ENCODE peak calls at places on chromosomes 3 and 15, in six cellular contexts. W is MCF 10A; F is lower leg skin; H is heart left ventricle; I is CD8-positive, alpha-beta T cell; A is AG04450. B is an unnamed sample.

GRCh38 chr15:40235201-40235890 is 3.5 kb upstream of the PAK6 start:
- DNase-seq in H (no peak), W (no peak), A (no peak), I (no peak), F (no peak), B (peak; percentile 30)

GRCh38 chr15:40310001-40310959 is 2.5 kb upstream of the PLCB2 start:
- DNase-seq in W (peak; percentile 55), I (peak; percentile 61), F (no peak), H (peak; percentile 86), A (no peak), B (peak; percentile 61)

GRCh38 chr15:70398694-70399093 is 301.0 kb upstream of the TLE3 start:
- DNase-seq in I (no peak), F (no peak), H (no peak), W (no peak), A (no peak), B (no peak)

GRCh38 chr15:96273317-96274086 is 57.0 kb upstream of the NR2F2 start:
- DNase-seq in A (peak; percentile 95), W (peak; percentile 91), H (no peak), I (no peak), F (no peak), B (no peak)

GRCh38 chr3:40843208-40843624 is 318.5 kb downstream of the ZNF621 start:
- DNase-seq in W (no peak), A (no peak), H (no peak), F (no peak), I (no peak), B (no peak)

GRCh38 chr15:78880242-78880533 is 7.5 kb downstream of the MORF4L1 start:
- DNase-seq in H (no peak), F (no peak), I (no peak), W (peak; percentile 45), A (no peak), B (no peak)

GRCh38 chr3:122767690-122768372 is 25.8 kb downstream of the HSPBAP1 start:
- DNase-seq in A (no peak), I (no peak), F (no peak), W (no peak), H (no peak), B (no peak)

GRCh38 chr3:152071924-152072323 is 196.8 kb upstream of the MBNL1 start:
- DNase-seq in F (no peak), H (no peak), A (peak; percentile 21), W (peak; percentile 69), I (no peak), B (peak; percentile 20)

GRCh38 chr3:125062904-125063618 is 7.3 kb upstream of the HEG1 start:
- DNase-seq in H (no peak), F (no peak), I (no peak), W (peak; percentile 83), A (peak; percentile 96), B (no peak)

GRCh38 chr3:105686324-105686897 is 182.4 kb downstream of the CBLB start:
- DNase-seq in H (no peak), F (no peak), A (peak; percentile 2), I (no peak), W (peak; percentile 23), B (peak; percentile 18)

GRCh38 chr15:41561104-41561776 is 2.2 kb downstream of the TYRO3 start:
- DNase-seq in H (no peak), F (no peak), A (no peak), I (no peak), W (no peak), B (no peak)

GRCh38 chr3:57840445-57840844 is 84.3 kb downstream of the SLMAP start:
- DNase-seq in A (no peak), I (no peak), F (no peak), W (no peak), H (no peak), B (peak; percentile 19)

GRCh38 chr15:100256985-100257650 is 84.7 kb downstream of the ADAMTS17 start:
- DNase-seq in W (no peak), A (no peak), H (no peak), F (no peak), I (no peak), B (no peak)

GRCh38 chr15:76973362-76973743 is 21.6 kb upstream of the PSTPIP1 start:
- DNase-seq in W (peak; percentile 35), A (no peak), I (peak; percentile 72), F (no peak), H (peak; percentile 73), B (peak; percentile 65)

GRCh38 chr3:172087827-172088580 is 48.6 kb downstream of the FNDC3B start:
- DNase-seq in H (no peak), W (no peak), F (no peak), I (no peak), A (no peak), B (no peak)

GRCh38 chr3:42802876-42803799 is 1.2 kb downstream of the HIGD1A start:
- DNase-seq in F (no peak), H (no peak), A (no peak), I (no peak), W (peak; percentile 42), B (peak; percentile 16)

GRCh38 chr3:50600141-50600753 is 11.3 kb downstream of the CISH start:
- DNase-seq in H (no peak), A (no peak), W (no peak), I (no peak), F (no peak), B (no peak)

GRCh38 chr3:54900954-54901591 is 26.8 kb downstream of the LRTM1 start:
- DNase-seq in H (no peak), A (no peak), W (no peak), I (no peak), F (no peak), B (no peak)

GRCh38 chr3:43858052-43858701 is 167.4 kb downstream of the ABHD5 start:
- DNase-seq in W (no peak), H (no peak), I (no peak), F (no peak), A (peak; percentile 27), B (no peak)

GRCh38 chr15:86797135-86797534 is 717.5 kb downstream of the AGBL1 start:
- DNase-seq in F (no peak), I (no peak), H (no peak), W (no peak), A (no peak), B (no peak)

GRCh38 chr15:29695486-29696167 is 126.6 kb downstream of the TJP1 start:
- DNase-seq in W (no peak), I (no peak), A (no peak), H (no peak), F (no peak), B (no peak)

GRCh38 chr15:55434989-55435825 is 26.9 kb downstream of the PIERCE2 start:
- DNase-seq in I (no peak), H (no peak), A (peak; percentile 37), F (no peak), W (peak; percentile 67), B (peak; percentile 54)

GRCh38 chr3:175748087-175748732 is 889.1 kb downstream of the NAALADL2 start:
- DNase-seq in I (no peak), A (no peak), F (no peak), H (no peak), W (peak; percentile 60), B (no peak)

GRCh38 chr3:140736863-140737460 is 59.1 kb downstream of the TRIM42 start:
- DNase-seq in H (peak; percentile 73), W (peak; percentile 36), A (no peak), I (no peak), F (peak; percentile 32), B (peak; percentile 18)

GRCh38 chr3:149307435-149307783 is 26.0 kb downstream of the TM4SF18 start:
- DNase-seq in H (no peak), A (no peak), F (no peak), W (no peak), I (no peak), B (no peak)

GRCh38 chr3:143084856-143085731 is 34.5 kb upstream of the CHST2 start:
- DNase-seq in A (no peak), I (no peak), F (no peak), W (peak; percentile 48), H (no peak), B (peak; percentile 72)

GRCh38 chr3:99686955-99687612 is 48.7 kb downstream of the COL8A1 start:
- DNase-seq in I (peak; percentile 10), A (no peak), W (peak; percentile 76), F (no peak), H (peak; percentile 60), B (peak; percentile 52)

GRCh38 chr3:15942462-15942861 is 144.7 kb upstream of the ANKRD28 start:
- DNase-seq in A (no peak), H (no peak), W (no peak), I (no peak), F (no peak), B (no peak)

GRCh38 chr3:9183811-9184463 is 65.5 kb downstream of the SRGAP3 start:
- DNase-seq in F (no peak), I (no peak), W (no peak), A (no peak), H (no peak), B (no peak)

GRCh38 chr15:87687176-87687890 is 569.2 kb downstream of the NTRK3 start:
- DNase-seq in A (no peak), W (no peak), H (no peak), F (no peak), I (no peak), B (no peak)

GRCh38 chr3:94063497-94064119 is 747 bp downstream of the NSUN3 start:
- DNase-seq in F (no peak), H (no peak), I (no peak), A (no peak), W (peak; percentile 25), B (no peak)

GRCh38 chr3:128424508-128425069 is 42.1 kb downstream of the DNAJB8 start:
- DNase-seq in F (no peak), W (peak; percentile 19), H (no peak), A (no peak), I (no peak), B (no peak)

GRCh38 chr3:111616417-111617105 is 21.4 kb upstream of the ZBED2 start:
- DNase-seq in W (peak; percentile 52), I (peak; percentile 49), A (no peak), H (no peak), F (no peak), B (peak; percentile 8)
- TF ChIP-seq CTCF in W (peak; percentile 8), I (peak; percentile 60), A (no peak), H (no peak), F (no peak), B (no peak)

GRCh38 chr15:27057904-27058645 is 87.1 kb downstream of the GABRG3 start:
- DNase-seq in H (no peak), A (no peak), W (no peak), F (no peak), I (no peak), B (no peak)
- TF ChIP-seq CTCF in H (no peak), A (no peak), W (no peak), F (no peak), I (no peak), B (no peak)

GRCh38 chr15:38028869-38029268 is 94.4 kb downstream of the TMCO5A start:
- DNase-seq in I (no peak), F (no peak), W (no peak), A (no peak), H (no peak), B (no peak)
- TF ChIP-seq CTCF in I (no peak), F (no peak), W (no peak), A (peak; percentile 39), H (no peak), B (no peak)

GRCh38 chr15:64686130-64686735 is 89.2 kb downstream of the RBPMS2 start:
- DNase-seq in F (no peak), W (peak; percentile 61), H (no peak), A (no peak), I (peak; percentile 24), B (peak; percentile 55)
- TF ChIP-seq CTCF in F (no peak), W (peak; percentile 52), H (peak; percentile 69), A (peak; percentile 85), I (peak; percentile 79), B (peak; percentile 25)

B was measured in GM20000.